ENCODE peak calls at places on chromosome 12, in four cellular contexts. O, I, T and M are unnamed samples.

GRCh38 chr12:132824053-132824452 is 4.6 kb downstream of the GOLGA3 start:
- DNase-seq in O (no peak), I (no peak), T (no peak), M (peak)

GRCh38 chr12:121038861-121039654 is at the start of gene OASL:
- DNase-seq in O (no peak), I (peak), T (no peak), M (peak)

GRCh38 chr12:49017764-49018281 is 753 bp downstream of the PRKAG1 start:
- DNase-seq in O (peak), I (no peak), T (no peak), M (peak)

GRCh38 chr12:98758331-98758730 is 113.2 kb downstream of the APAF1 start:
- DNase-seq in O (peak), I (no peak), T (no peak), M (no peak)

GRCh38 chr12:130870442-130871285 is 1.2 kb upstream of the RAN start:
- DNase-seq in O (peak), I (peak), T (peak), M (peak)

GRCh38 chr12:71846322-71846940 is 6.9 kb downstream of the TBC1D15 start:
- DNase-seq in O (peak), I (no peak), T (no peak), M (peak)

GRCh38 chr12:128637616-128638606 is 185.8 kb downstream of the SLC15A4 start:
- DNase-seq in O (no peak), I (no peak), T (no peak), M (no peak)

GRCh38 chr12:47772094-47772660 is 861 bp upstream of the SLC48A1 start:
- DNase-seq in O (no peak), I (no peak), T (no peak), M (no peak)

DNA sequence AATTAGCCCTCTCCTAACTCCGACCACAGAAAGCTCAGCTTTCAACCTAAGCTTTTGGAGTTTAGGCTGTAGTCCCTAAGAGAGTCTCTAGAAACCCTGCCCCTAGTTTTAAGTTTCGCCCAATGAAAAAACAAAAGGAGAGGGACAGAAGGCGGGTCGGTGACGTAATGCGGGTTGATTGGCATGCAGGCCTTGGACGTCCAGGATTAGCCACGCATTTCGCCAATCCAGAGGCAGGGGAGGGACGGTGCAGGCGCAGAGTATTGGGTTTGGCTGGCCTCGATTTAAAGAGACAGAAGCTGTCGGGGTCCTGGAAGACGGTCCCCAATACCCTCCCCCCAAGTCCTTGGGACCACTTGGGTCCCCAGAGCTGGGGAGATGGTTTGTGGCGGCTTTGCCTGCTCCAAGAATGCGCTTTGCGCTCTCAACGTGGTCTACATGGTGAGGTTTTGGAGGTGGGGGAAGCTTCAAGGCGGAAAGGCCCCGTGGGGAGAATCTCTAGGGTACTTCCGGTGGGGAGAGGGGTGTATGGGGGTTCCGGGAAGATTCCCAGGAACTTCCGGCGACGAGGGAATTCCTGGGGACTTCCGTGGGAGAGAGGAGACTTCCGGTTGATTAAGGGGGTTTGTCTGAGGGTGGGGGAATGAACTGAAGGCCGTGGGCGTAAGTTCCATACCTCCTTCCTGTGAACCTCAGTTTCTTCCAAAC is at the start of gene TSPAN31:
- DNase-seq in O (peak), I (peak), T (peak), M (peak)
- H3K4me3 ChIP-seq in O (peak), I (peak), T (peak), M (peak)

GRCh38 chr12:14931791-14932560 is 6.4 kb downstream of the ERP27 start:
- DNase-seq in O (no peak), I (no peak), T (no peak), M (no peak)

GRCh38 chr12:14931359-14931758 is 7.0 kb downstream of the ERP27 start:
- DNase-seq in O (no peak), I (no peak), T (no peak), M (no peak)

GRCh38 chr12:14927267-14927666 is 11.1 kb downstream of the ERP27 start:
- DNase-seq in O (no peak), I (no peak), T (no peak), M (no peak)

GRCh38 chr12:14928946-14929345 is 9.4 kb downstream of the ERP27 start:
- DNase-seq in O (peak), I (no peak), T (no peak), M (no peak)

DNA sequence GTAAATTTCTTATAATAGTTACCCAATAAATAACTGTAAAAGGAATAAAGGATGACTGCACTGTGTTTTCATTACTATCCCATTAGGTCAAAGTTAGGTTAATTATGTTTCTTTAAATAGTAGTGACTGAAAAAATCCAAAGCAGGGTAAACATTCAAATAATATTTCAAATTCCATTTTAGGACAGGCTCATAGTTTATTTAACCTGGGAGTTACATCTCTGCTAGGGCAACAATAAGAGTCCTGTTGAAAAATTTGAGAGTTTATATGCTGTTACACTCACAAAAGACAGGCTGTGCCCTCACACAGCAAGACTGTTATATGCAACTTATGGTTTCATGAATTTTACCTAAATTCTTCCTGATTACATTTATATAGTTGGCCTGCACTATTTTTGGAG is 8.0 kb downstream of the ERP27 start:
- DNase-seq in O (peak), I (no peak), T (no peak), M (peak)
- TF ChIP-seq CTCF in O (no peak), I (peak), T (peak), M (peak)

DNA sequence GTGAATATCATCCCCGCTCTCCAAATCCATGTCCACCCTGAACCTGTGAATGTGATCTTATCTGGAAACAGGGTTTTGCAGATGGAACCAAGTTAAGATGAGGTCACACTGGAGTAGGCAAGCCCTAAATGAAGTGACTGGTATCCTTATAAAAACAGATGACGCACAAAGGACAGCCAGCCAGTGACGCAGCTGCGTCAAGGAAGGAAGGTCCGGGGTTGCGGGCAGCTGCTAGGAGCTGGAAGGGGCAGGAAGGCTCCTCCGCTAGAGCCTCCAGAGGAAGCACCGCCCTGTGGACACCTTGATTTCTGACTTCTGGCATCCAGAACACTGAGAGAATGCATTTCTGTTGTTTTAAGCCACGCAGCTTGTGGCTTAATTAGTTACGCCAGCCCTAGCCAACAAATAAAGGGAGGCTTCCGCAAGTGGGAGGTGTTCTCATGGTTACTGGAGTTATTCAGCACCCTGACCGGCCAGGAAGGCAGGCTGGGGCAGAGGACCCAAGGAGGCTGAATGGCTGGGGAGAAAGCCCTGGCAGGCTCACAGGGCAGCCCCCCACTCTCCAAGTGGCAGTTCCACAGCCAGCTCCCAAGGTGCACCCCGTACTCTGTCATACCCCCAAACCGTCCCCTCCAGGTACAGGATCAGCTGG is 127.6 kb upstream of the NCOR2 start:
- DNase-seq in O (peak), I (no peak), T (no peak), M (peak)
- H3K4me3 ChIP-seq in O (no peak), I (no peak), T (no peak), M (no peak)

DNA sequence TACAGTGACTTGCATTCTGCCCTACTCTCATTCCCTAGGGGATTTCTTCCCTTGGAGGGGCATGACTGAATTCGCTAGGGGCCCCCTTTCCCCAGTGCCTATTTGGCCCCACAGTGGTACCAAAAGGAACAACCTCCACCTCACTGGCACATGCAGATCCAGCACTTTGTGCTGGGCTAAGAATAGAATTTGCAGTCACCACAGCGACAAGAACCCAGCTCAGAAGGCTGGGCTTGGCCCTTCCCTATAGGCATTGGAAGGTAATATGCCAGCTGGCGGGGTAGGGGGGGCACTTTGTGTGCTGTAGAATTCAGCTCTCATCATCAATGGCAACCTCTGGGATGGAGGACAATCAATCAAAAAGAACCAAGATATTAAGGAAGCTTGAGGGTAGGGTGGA is 13.9 kb downstream of the BAZ2A start:
- DNase-seq in O (no peak), I (no peak), T (no peak), M (no peak)
- TF ChIP-seq CTCF in O (no peak), I (no peak), T (no peak), M (no peak)

GRCh38 chr12:21939435-21939834 is 1.8 kb downstream of the ABCC9 start:
- DNase-seq in O (no peak), I (no peak), T (no peak), M (no peak)

GRCh38 chr12:21938879-21939278 is 2.3 kb downstream of the ABCC9 start:
- DNase-seq in O (no peak), I (no peak), T (no peak), M (no peak)

GRCh38 chr12:21940972-21941521 is at the start of gene ABCC9:
- DNase-seq in O (peak), I (peak), T (peak), M (peak)

GRCh38 chr12:21941522-21942376 is 523 bp upstream of the ABCC9 start:
- DNase-seq in O (peak), I (peak), T (peak), M (peak)

GRCh38 chr12:21940549-21940948 is 677 bp downstream of the ABCC9 start:
- DNase-seq in O (no peak), I (peak), T (no peak), M (no peak)
- H3K4me3 ChIP-seq in O (peak), I (peak), T (peak), M (peak)

DNA sequence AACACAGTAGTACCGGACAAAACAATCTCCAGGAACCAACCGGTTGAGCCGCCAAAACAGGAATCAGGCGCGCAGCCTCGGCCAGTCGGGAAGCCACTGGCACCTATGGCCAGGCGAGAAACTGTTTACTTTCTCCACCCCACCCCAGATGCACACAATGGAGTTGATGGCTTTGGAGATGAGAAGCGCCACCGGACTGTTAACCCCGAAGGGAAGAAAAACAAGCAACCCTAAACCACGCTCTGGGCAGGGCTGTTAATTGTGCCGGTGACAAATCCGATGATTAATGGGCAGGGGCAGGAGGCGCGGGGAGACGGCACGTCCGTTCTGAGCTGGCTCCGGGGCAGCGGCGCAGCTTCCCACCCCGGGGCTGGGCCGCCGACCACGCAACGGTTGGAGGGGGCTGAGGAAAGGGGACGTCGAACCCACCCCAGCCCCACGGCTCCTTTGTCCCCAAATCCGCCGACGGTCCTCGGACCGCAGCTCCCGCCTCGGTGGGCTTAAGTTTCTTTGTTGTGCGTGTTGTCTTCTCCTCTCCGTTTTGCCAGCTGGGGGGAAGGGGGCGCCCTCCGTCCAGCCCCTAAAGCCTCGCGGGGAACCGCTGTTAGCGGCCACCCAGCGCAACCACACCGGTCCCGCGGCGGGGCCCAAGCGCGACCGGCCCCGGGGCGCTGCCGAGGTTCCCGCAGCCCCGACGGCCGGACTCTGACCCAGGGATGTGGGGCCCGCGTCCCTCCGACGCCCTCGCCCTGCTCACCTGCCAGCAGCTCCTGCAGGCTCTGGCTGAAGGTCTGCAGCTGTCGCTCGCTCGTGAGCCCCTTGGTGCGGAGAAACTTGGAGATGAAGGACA is 790 bp downstream of the BTG1 start:
- DNase-seq in O (peak), I (peak), T (peak), M (no peak)
- TF ChIP-seq CTCF in O (no peak), I (no peak), T (peak), M (peak)